ENCODE peak calls at places on chromosomes 16 and 17, in nine cellular contexts. T, C, N, D, L, A, G, I and B are unnamed samples.

GRCh38 chr17:5516060-5516792 is 29.9 kb downstream of the MIS12 start:
- DNase-seq in T (no peak), C (no peak), N (no peak), D (peak; percentile 74), L (peak; percentile 84), A (no peak), G (no peak), I (no peak), B (no peak)

GRCh38 chr17:72934927-72935326 is 157.6 kb downstream of the SLC39A11 start:
- DNase-seq in T (no peak), C (no peak), N (no peak), D (no peak), L (no peak), A (no peak), G (no peak), I (no peak), B (no peak)

GRCh38 chr17:34379876-34380275 is 16.8 kb upstream of the CCL1 start:
- DNase-seq in T (no peak), C (no peak), N (no peak), D (no peak), L (no peak), A (no peak), G (no peak), I (no peak), B (no peak)

GRCh38 chr17:17696075-17696474 is 14.8 kb downstream of the RAI1 start:
- DNase-seq in T (no peak), C (no peak), N (no peak), D (no peak), L (no peak), A (no peak), G (no peak), I (no peak), B (no peak)

GRCh38 chr16:4386452-4386813 is 14.8 kb downstream of the VASN start:
- DNase-seq in T (no peak), C (no peak), N (no peak), D (no peak), L (no peak), A (no peak), G (no peak), I (no peak), B (peak; percentile 76)

GRCh38 chr16:2147981-2148671 is at the start of gene RAB26:
- DNase-seq in T (peak; percentile 89), C (peak; percentile 41), N (peak; percentile 50), D (no peak), L (peak; percentile 96), A (peak; percentile 91), G (peak; percentile 95), I (peak; percentile 60), B (peak; percentile 94)

GRCh38 chr17:28901866-28902818 is 737 bp downstream of the DHRS13 start:
- DNase-seq in T (peak; percentile 70), C (peak; percentile 32), N (peak; percentile 68), D (no peak), L (no peak), A (no peak), G (peak; percentile 59), I (no peak), B (peak; percentile 81)

GRCh38 chr16:2284797-2285576 is 17.1 kb upstream of the RNPS1 start:
- DNase-seq in T (no peak), C (no peak), N (no peak), D (no peak), L (no peak), A (no peak), G (no peak), I (no peak), B (no peak)

GRCh38 chr17:37828313-37829124 is 83.7 kb upstream of the HNF1B start:
- DNase-seq in T (no peak), C (no peak), N (no peak), D (no peak), L (peak; percentile 30), A (no peak), G (no peak), I (no peak), B (no peak)

GRCh38 chr17:78723001-78723796 is 58.9 kb downstream of the CYTH1 start:
- DNase-seq in T (peak; percentile 68), C (no peak), N (no peak), D (no peak), L (no peak), A (peak; percentile 40), G (peak; percentile 81), I (no peak), B (peak; percentile 86)

GRCh38 chr17:66165537-66166123 is 26.3 kb downstream of the CEP112 start:
- DNase-seq in T (no peak), C (no peak), N (peak; percentile 37), D (peak; percentile 31), L (peak; percentile 61), A (peak; percentile 35), G (peak; percentile 45), I (no peak), B (no peak)

GRCh38 chr16:4373356-4373908 is 1.8 kb downstream of the VASN start:
- DNase-seq in T (no peak), C (no peak), N (no peak), D (no peak), L (no peak), A (no peak), G (peak; percentile 79), I (no peak), B (no peak)

GRCh38 chr16:3106205-3106928 is 6.0 kb upstream of the ZNF205 start:
- DNase-seq in T (peak; percentile 93), C (peak; percentile 84), N (peak; percentile 94), D (peak; percentile 68), L (peak; percentile 95), A (peak; percentile 93), G (peak; percentile 95), I (peak; percentile 90), B (peak; percentile 97)

GRCh38 chr16:23146877-23147601 is 2.2 kb downstream of the USP31 start:
- DNase-seq in T (no peak), C (no peak), N (no peak), D (no peak), L (no peak), A (no peak), G (no peak), I (no peak), B (no peak)

GRCh38 chr17:40442392-40443195 is 656 bp upstream of the IGFBP4 start:
- DNase-seq in T (peak; percentile 80), C (no peak), N (no peak), D (no peak), L (no peak), A (no peak), G (no peak), I (no peak), B (peak; percentile 89)

GRCh38 chr16:67264277-67264676 is 15.1 kb upstream of the PLEKHG4 start:
- DNase-seq in T (no peak), C (no peak), N (no peak), D (no peak), L (no peak), A (no peak), G (no peak), I (no peak), B (peak; percentile 38)

GRCh38 chr17:37060094-37060493 is 111.3 kb downstream of the AATF start:
- DNase-seq in T (no peak), C (no peak), N (no peak), D (no peak), L (no peak), A (no peak), G (no peak), I (no peak), B (no peak)

GRCh38 chr16:24612656-24613055 is 73.3 kb downstream of the RBBP6 start:
- DNase-seq in T (no peak), C (no peak), N (no peak), D (no peak), L (no peak), A (no peak), G (no peak), I (no peak), B (no peak)

GRCh38 chr16:12260647-12261262 is 284.2 kb downstream of the SNX29 start:
- DNase-seq in T (no peak), C (no peak), N (no peak), D (no peak), L (no peak), A (no peak), G (no peak), I (no peak), B (peak; percentile 76)

GRCh38 chr17:80613732-80614071 is 69.1 kb downstream of the RPTOR start:
- DNase-seq in T (no peak), C (no peak), N (no peak), D (no peak), L (no peak), A (peak; percentile 61), G (no peak), I (no peak), B (no peak)

GRCh38 chr16:27175888-27176287 is 27.4 kb upstream of the KDM8 start:
- DNase-seq in T (no peak), C (no peak), N (no peak), D (no peak), L (no peak), A (no peak), G (no peak), I (no peak), B (no peak)

GRCh38 chr16:22787456-22788189 is 26.3 kb upstream of the HS3ST2 start:
- DNase-seq in T (no peak), C (no peak), N (peak; percentile 27), D (peak; percentile 46), L (peak; percentile 17), A (no peak), G (no peak), I (no peak), B (no peak)

GRCh38 chr16:31149332-31149731 is 534 bp downstream of the PRSS36 start:
- DNase-seq in T (no peak), C (no peak), N (no peak), D (no peak), L (no peak), A (no peak), G (no peak), I (no peak), B (no peak)

GRCh38 chr16:73033271-73033998 is 14.5 kb downstream of the ZFHX3 start:
- DNase-seq in T (no peak), C (no peak), N (no peak), D (no peak), L (no peak), A (no peak), G (no peak), I (no peak), B (peak; percentile 65)

GRCh38 chr17:7465481-7466275 is 13.8 kb downstream of the ZBTB4 start:
- DNase-seq in T (no peak), C (no peak), N (no peak), D (no peak), L (no peak), A (no peak), G (no peak), I (no peak), B (no peak)

GRCh38 chr17:60598001-60598736 is 1.8 kb upstream of the PPM1D start:
- DNase-seq in T (no peak), C (no peak), N (no peak), D (no peak), L (no peak), A (no peak), G (no peak), I (no peak), B (no peak)

GRCh38 chr17:37138726-37139125 is 190.0 kb downstream of the AATF start:
- DNase-seq in T (no peak), C (no peak), N (no peak), D (no peak), L (no peak), A (no peak), G (no peak), I (no peak), B (no peak)

GRCh38 chr16:27624154-27625049 is 74.5 kb downstream of the KATNIP start:
- DNase-seq in T (no peak), C (no peak), N (no peak), D (no peak), L (no peak), A (no peak), G (no peak), I (no peak), B (no peak)

GRCh38 chr17:36602924-36603384 is 1.6 kb downstream of the MRM1 start:
- DNase-seq in T (no peak), C (peak; percentile 52), N (peak; percentile 75), D (no peak), L (peak; percentile 44), A (peak; percentile 77), G (peak; percentile 76), I (peak; percentile 82), B (peak; percentile 68)

GRCh38 chr16:30867747-30868146 is 26.1 kb downstream of the BCL7C start:
- DNase-seq in T (no peak), C (no peak), N (no peak), D (no peak), L (peak; percentile 23), A (no peak), G (no peak), I (no peak), B (no peak)

GRCh38 chr16:8944113-8944765 is 19.5 kb downstream of the USP7 start:
- DNase-seq in T (no peak), C (no peak), N (no peak), D (no peak), L (no peak), A (no peak), G (no peak), I (no peak), B (no peak)